ENCODE peak calls at places on chromosomes 2 and 18, in eight cellular contexts. V, T, L, K, O, N, Y and D are unnamed samples.
A peak's percentile ranks its signal among the peaks of the same experiment; 100 is the strongest.

GRCh38 chr18:76466410-76466991 is 28.5 kb downstream of the ZNF516 start:
- DNase-seq in V (peak; percentile 83), T (no peak), L (no peak), K (no peak), O (no peak), N (no peak), Y (no peak), D (no peak)

GRCh38 chr2:19559596-19560240 is 201.3 kb upstream of the OSR1 start:
- DNase-seq in V (no peak), T (no peak), L (no peak), K (no peak), O (no peak), N (peak; percentile 32), Y (no peak), D (peak; percentile 23)

GRCh38 chr18:56641714-56642331 is 3.4 kb upstream of the TXNL1 start:
- DNase-seq in V (no peak), T (no peak), L (no peak), K (no peak), O (peak; percentile 34), N (no peak), Y (no peak), D (no peak)

GRCh38 chr2:134347756-134348155 is 93.9 kb downstream of the MGAT5 start:
- DNase-seq in V (no peak), T (no peak), L (no peak), K (no peak), O (peak; percentile 13), N (no peak), Y (no peak), D (no peak)

GRCh38 chr2:9703701-9704221 is 73.0 kb upstream of the YWHAQ start:
- DNase-seq in V (no peak), T (no peak), L (no peak), K (no peak), O (peak; percentile 86), N (peak; percentile 31), Y (no peak), D (peak; percentile 69)

GRCh38 chr2:43021791-43022500 is 204.5 kb downstream of the ZFP36L2 start:
- DNase-seq in V (peak; percentile 56), T (peak; percentile 75), L (no peak), K (no peak), O (no peak), N (peak; percentile 51), Y (no peak), D (peak; percentile 71)

GRCh38 chr2:128607440-128607839 is 288.8 kb upstream of the HS6ST1 start:
- DNase-seq in V (peak; percentile 47), T (peak; percentile 31), L (peak; percentile 27), K (no peak), O (no peak), N (no peak), Y (no peak), D (no peak)

GRCh38 chr2:19474128-19474527 is 115.7 kb upstream of the OSR1 start:
- DNase-seq in V (no peak), T (no peak), L (no peak), K (peak; percentile 59), O (peak; percentile 63), N (peak; percentile 16), Y (no peak), D (peak; percentile 6)

GRCh38 chr2:228675042-228675441 is 493.6 kb upstream of the SPHKAP start:
- DNase-seq in V (no peak), T (no peak), L (no peak), K (no peak), O (peak; percentile 86), N (no peak), Y (no peak), D (no peak)

GRCh38 chr2:137957033-137957432 is 7.2 kb upstream of the HNMT start:
- DNase-seq in V (no peak), T (no peak), L (no peak), K (no peak), O (peak; percentile 93), N (no peak), Y (no peak), D (no peak)

GRCh38 chr2:65620026-65620425 is 187.6 kb upstream of the SPRED2 start:
- DNase-seq in V (no peak), T (no peak), L (no peak), K (no peak), O (no peak), N (no peak), Y (no peak), D (no peak)

GRCh38 chr2:173763641-173764040 is 201.5 kb downstream of the SP3 start:
- DNase-seq in V (no peak), T (no peak), L (no peak), K (no peak), O (no peak), N (no peak), Y (no peak), D (no peak)

GRCh38 chr2:144382848-144383247 is 137.1 kb downstream of the ZEB2 start:
- DNase-seq in V (no peak), T (no peak), L (no peak), K (peak; percentile 81), O (no peak), N (no peak), Y (no peak), D (peak; percentile 68)

GRCh38 chr18:13524824-13525223 is 201.5 kb downstream of the FAM210A start:
- DNase-seq in V (no peak), T (no peak), L (no peak), K (no peak), O (no peak), N (no peak), Y (no peak), D (no peak)

GRCh38 chr18:3665780-3666525 is 216.0 kb downstream of the TGIF1 start:
- DNase-seq in V (peak; percentile 88), T (peak; percentile 84), L (peak; percentile 66), K (peak; percentile 50), O (peak; percentile 92), N (peak; percentile 88), Y (peak; percentile 77), D (peak; percentile 91)

GRCh38 chr2:133504566-133505505 is 63.4 kb downstream of the NCKAP5 start:
- DNase-seq in V (no peak), T (no peak), L (peak; percentile 73), K (no peak), O (no peak), N (peak; percentile 60), Y (peak; percentile 60), D (peak; percentile 35)

GRCh38 chr2:85771486-85771885 is 17.7 kb downstream of the ATOH8 start:
- DNase-seq in V (no peak), T (no peak), L (no peak), K (no peak), O (peak; percentile 42), N (no peak), Y (no peak), D (no peak)
- H3K4me1 ChIP-seq in V (peaks cover 57% of the 10 kb centered on the region), T (no peaks in the 10 kb centered on the region), L (peaks cover 14% of the 10 kb centered on the region), K (no peaks in the 10 kb centered on the region), O (peaks cover 42% of the 10 kb centered on the region), N (peaks cover 69% of the 10 kb centered on the region), Y (peaks cover 90% of the 10 kb centered on the region), D (no peaks in the 10 kb centered on the region)

GRCh38 chr2:25854613-25855012 is 23.7 kb downstream of the ASXL2 start:
- DNase-seq in V (no peak), T (no peak), L (no peak), K (no peak), O (no peak), N (no peak), Y (no peak), D (no peak)

GRCh38 chr2:25855065-25855464 is 23.2 kb downstream of the ASXL2 start:
- DNase-seq in V (no peak), T (no peak), L (no peak), K (no peak), O (no peak), N (no peak), Y (no peak), D (no peak)

GRCh38 chr2:25856377-25856776 is 21.9 kb downstream of the ASXL2 start:
- DNase-seq in V (no peak), T (no peak), L (no peak), K (no peak), O (no peak), N (no peak), Y (no peak), D (no peak)

GRCh38 chr2:25853038-25853638 is 25.1 kb downstream of the ASXL2 start:
- DNase-seq in V (no peak), T (no peak), L (no peak), K (no peak), O (no peak), N (no peak), Y (no peak), D (peak; percentile 21)

GRCh38 chr2:25851740-25852503 is 26.4 kb downstream of the ASXL2 start:
- DNase-seq in V (no peak), T (no peak), L (no peak), K (peak; percentile 63), O (peak; percentile 92), N (no peak), Y (no peak), D (peak; percentile 75)
- H3K4me3 ChIP-seq in V (no peak overlapping the region), T (no peak overlapping the region), L (no peak overlapping the region), K (no peak overlapping the region), O (peak overlapping the region; percentile 26), N (no peak overlapping the region), Y (no peak overlapping the region), D (no peak overlapping the region)

GRCh38 chr2:101106453-101107181 is 44.6 kb downstream of the TBC1D8 start:
- DNase-seq in V (no peak), T (no peak), L (no peak), K (no peak), O (no peak), N (no peak), Y (no peak), D (peak; percentile 71)

GRCh38 chr2:101108357-101108756 is 42.8 kb downstream of the TBC1D8 start:
- DNase-seq in V (no peak), T (no peak), L (no peak), K (no peak), O (no peak), N (no peak), Y (peak; percentile 39), D (no peak)

GRCh38 chr2:101103846-101104245 is 47.3 kb downstream of the TBC1D8 start:
- DNase-seq in V (no peak), T (no peak), L (no peak), K (no peak), O (no peak), N (no peak), Y (no peak), D (no peak)

GRCh38 chr2:101107246-101107645 is 43.9 kb downstream of the TBC1D8 start:
- DNase-seq in V (no peak), T (no peak), L (no peak), K (no peak), O (no peak), N (no peak), Y (no peak), D (no peak)

GRCh38 chr2:101105654-101106053 is 45.5 kb downstream of the TBC1D8 start:
- DNase-seq in V (no peak), T (no peak), L (no peak), K (no peak), O (no peak), N (no peak), Y (no peak), D (no peak)
- H3K4me1 ChIP-seq in V (no peaks in the 10 kb centered on the region), T (no peaks in the 10 kb centered on the region), L (no peaks in the 10 kb centered on the region), K (no peaks in the 10 kb centered on the region), O (no peaks in the 10 kb centered on the region), N (peaks cover 33% of the 10 kb centered on the region), Y (peaks cover 35% of the 10 kb centered on the region), D (no peaks in the 10 kb centered on the region)

DNA sequence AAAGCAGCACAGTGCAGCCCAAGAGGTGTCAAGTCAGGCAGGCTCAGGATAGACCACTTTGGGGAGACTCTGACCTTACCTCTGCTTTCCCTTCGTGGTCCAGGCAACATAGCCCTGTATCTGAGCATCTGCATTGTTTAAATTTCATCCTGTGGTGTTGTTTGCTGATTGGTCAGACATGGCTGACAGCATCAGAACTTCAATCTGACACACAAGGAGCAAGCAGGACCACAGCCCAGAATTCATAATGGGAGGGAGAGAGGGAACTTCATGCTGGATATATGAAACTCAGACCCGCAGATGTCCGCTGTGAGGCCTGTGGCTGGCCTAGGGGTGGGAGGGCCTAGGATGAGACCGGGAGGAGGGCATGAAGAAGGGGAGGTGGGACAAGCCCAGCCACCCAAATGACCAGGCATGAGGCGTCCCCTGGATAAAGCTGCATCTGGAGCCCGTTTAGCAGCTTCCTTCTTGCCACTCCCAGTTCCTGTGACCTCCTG is 285.6 kb downstream of the TCF4 start:
- DNase-seq in V (no peak), T (no peak), L (no peak), K (no peak), O (peak; percentile 50), N (no peak), Y (peak; percentile 14), D (no peak)
- H3K4me3 ChIP-seq in V (no peak overlapping the region), T (no peak overlapping the region), L (no peak overlapping the region), K (no peak overlapping the region), O (peak overlapping the region; percentile 78), N (no peak overlapping the region), Y (peak overlapping the region; percentile 2), D (no peak overlapping the region)